ENCODE peak calls at places on chromosomes 1 and 21, in five cellular contexts. A is right atrium auricular region; G is thyroid gland; B is CD8-positive, alpha-beta T cell; N is left ventricle myocardium inferior. S is an unnamed sample.

GRCh38 chr1:223733898-223734852 is 21.8 kb downstream of the CAPN2 start:
- DNase-seq in N (no peak), A (no peak), B (no peak), G (peak), S (no peak)

GRCh38 chr1:71919812-71920509 is 362.4 kb downstream of the NEGR1 start:
- DNase-seq in N (no peak), B (no peak), G (no peak), A (no peak), S (no peak)

GRCh38 chr1:224357626-224358124 is 996 bp downstream of the CNIH4 start:
- DNase-seq in G (no peak), A (no peak), B (no peak), N (no peak), S (no peak)

GRCh38 chr1:154182342-154183044 is 9.4 kb downstream of the TPM3 start:
- DNase-seq in N (peak), G (peak), B (peak), A (peak), S (peak)

GRCh38 chr1:25599969-25600610 is 16.5 kb upstream of the MAN1C1 start:
- DNase-seq in A (no peak), B (no peak), G (no peak), N (no peak), S (no peak)

GRCh38 chr1:112508242-112509004 is at the start of gene WNT2B:
- DNase-seq in G (no peak), A (no peak), B (peak), N (no peak), S (no peak)

GRCh38 chr1:12078938-12079861 is 16.1 kb downstream of the TNFRSF8 start:
- DNase-seq in G (peak), B (no peak), N (no peak), A (no peak), S (peak)

GRCh38 chr1:20469406-20470076 is 16.5 kb downstream of the CAMK2N1 start:
- DNase-seq in G (no peak), A (no peak), N (no peak), B (no peak), S (no peak)

GRCh38 chr21:25885405-25885804 is 150.6 kb downstream of the GABPA start:
- DNase-seq in B (no peak), N (no peak), G (no peak), A (no peak), S (no peak)

GRCh38 chr1:46246548-46247432 is 773 bp upstream of the RAD54L start:
- DNase-seq in G (no peak), A (peak), B (peak), N (peak), S (no peak)

GRCh38 chr1:47934243-47934805 is 62.9 kb downstream of the TRABD2B start:
- DNase-seq in A (peak), B (no peak), G (peak), N (peak), S (no peak)

GRCh38 chr1:8256321-8256720 is 61.6 kb upstream of the SLC45A1 start:
- DNase-seq in B (no peak), N (no peak), A (no peak), G (no peak), S (no peak)

GRCh38 chr1:151790940-151791651 is 796 bp upstream of the TDRKH start:
- DNase-seq in N (no peak), G (peak), A (no peak), B (no peak), S (peak)

GRCh38 chr1:218611916-218612580 is 266.9 kb downstream of the TGFB2 start:
- DNase-seq in B (no peak), A (no peak), G (no peak), N (no peak), S (no peak)

GRCh38 chr1:162284206-162284955 is 92.3 kb downstream of the SPATA46 start:
- DNase-seq in B (no peak), G (peak), A (no peak), N (no peak), S (no peak)

GRCh38 chr1:112712701-112713128 is 2.4 kb downstream of the PPM1J start:
- DNase-seq in N (no peak), B (no peak), G (no peak), A (no peak), S (no peak)

GRCh38 chr1:225467193-225468020 is 39.6 kb upstream of the LBR start:
- DNase-seq in N (peak), A (peak), G (peak), B (peak), S (no peak)

GRCh38 chr21:29586696-29587095 is 288.0 kb downstream of the BACH1 start:
- DNase-seq in G (no peak), A (no peak), B (no peak), N (no peak), S (no peak)

GRCh38 chr1:2180297-2181245 is 14.0 kb downstream of the FAAP20 start:
- DNase-seq in N (no peak), G (no peak), A (no peak), B (no peak), S (no peak)

GRCh38 chr1:95451054-95451453 is 217.0 kb downstream of the RWDD3 start:
- DNase-seq in B (no peak), N (no peak), G (no peak), A (no peak), S (no peak)

GRCh38 chr1:208251015-208251414 is 6.8 kb upstream of the PLXNA2 start:
- DNase-seq in B (no peak), G (no peak), A (no peak), N (no peak), S (no peak)

GRCh38 chr1:208253177-208253576 is 9.0 kb upstream of the PLXNA2 start:
- DNase-seq in N (no peak), A (no peak), B (no peak), G (no peak), S (no peak)

GRCh38 chr1:208254376-208254775 is 10.2 kb upstream of the PLXNA2 start:
- DNase-seq in N (no peak), A (no peak), B (no peak), G (no peak), S (no peak)

GRCh38 chr1:208254862-208255261 is 10.7 kb upstream of the PLXNA2 start:
- DNase-seq in N (no peak), B (no peak), G (no peak), A (no peak), S (no peak)

GRCh38 chr1:208252126-208252853 is 8.1 kb upstream of the PLXNA2 start:
- DNase-seq in A (no peak), B (no peak), N (no peak), G (peak), S (no peak)
- TF ChIP-seq CTCF in A (no peak), B (no peak), N (peak), G (no peak), S (peak)

GRCh38 chr1:199460933-199461332 is 566.6 kb upstream of the NR5A2 start:
- DNase-seq in G (no peak), N (no peak), A (no peak), B (no peak), S (no peak)

GRCh38 chr1:199463521-199464127 is 563.9 kb upstream of the NR5A2 start:
- DNase-seq in B (no peak), G (no peak), N (no peak), A (no peak), S (peak)
- TF ChIP-seq CTCF in B (no peak), G (no peak), N (no peak), A (no peak), S (no peak)

GRCh38 chr21:36749935-36750578 is 51.1 kb downstream of the SIM2 start:
- DNase-seq in N (no peak), B (no peak), G (no peak), A (no peak), S (peak)

GRCh38 chr21:36750579-36750959 is 51.7 kb downstream of the SIM2 start:
- DNase-seq in B (no peak), G (no peak), N (no peak), A (no peak), S (no peak)

GRCh38 chr21:36747114-36747814 is 48.3 kb downstream of the SIM2 start:
- DNase-seq in G (no peak), B (no peak), A (no peak), N (peak), S (peak)

GRCh38 chr21:36745459-36745858 is 46.5 kb downstream of the SIM2 start:
- DNase-seq in B (no peak), N (no peak), A (no peak), G (no peak), S (no peak)

DNA sequence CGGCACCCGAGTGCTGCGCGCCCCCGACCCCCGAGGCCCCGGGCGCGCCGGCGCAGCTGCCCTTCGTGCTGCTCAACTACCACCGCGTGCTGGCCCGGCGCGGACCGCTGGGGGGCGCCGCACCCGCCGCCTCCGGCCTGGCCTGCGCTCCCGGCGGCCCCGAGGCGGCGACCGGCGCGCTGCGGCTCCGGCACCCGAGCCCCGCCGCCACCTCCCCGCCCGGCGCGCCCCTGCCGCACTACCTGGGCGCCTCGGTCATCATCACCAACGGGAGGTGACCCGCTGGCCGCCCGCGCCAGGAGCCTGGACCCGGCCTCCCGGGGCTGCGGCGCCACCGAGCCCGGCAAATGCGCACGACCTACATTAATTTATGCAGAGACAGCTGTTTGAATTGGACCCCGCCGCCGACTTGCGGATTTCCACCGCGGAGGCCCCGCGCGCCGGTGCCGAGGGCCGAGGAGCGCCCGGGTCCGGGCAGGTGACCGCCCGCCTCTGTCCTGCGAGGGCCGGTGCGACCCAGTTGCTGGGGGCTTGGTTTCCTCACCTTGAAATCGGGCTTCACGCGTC is 49.0 kb downstream of the SIM2 start:
- DNase-seq in A (no peak), B (no peak), N (peak), G (peak), S (peak)
- TF ChIP-seq CTCF in A (no peak), B (no peak), N (peak), G (no peak), S (no peak)

GRCh38 chr1:199956005-199956404 is 71.5 kb upstream of the NR5A2 start:
- DNase-seq in G (no peak), N (no peak), A (no peak), B (no peak), S (no peak)
- TF ChIP-seq CTCF in G (no peak), N (no peak), A (no peak), B (no peak), S (no peak)

GRCh38 chr1:155932085-155932484 is 2.1 kb downstream of the KHDC4 start:
- DNase-seq in A (no peak), G (no peak), N (no peak), B (no peak), S (no peak)

GRCh38 chr1:155932487-155932886 is 1.7 kb downstream of the KHDC4 start:
- DNase-seq in B (no peak), G (no peak), A (no peak), N (no peak), S (no peak)

GRCh38 chr1:155931332-155932038 is 2.7 kb downstream of the KHDC4 start:
- DNase-seq in B (no peak), A (no peak), N (no peak), G (no peak), S (no peak)

GRCh38 chr1:155925506-155925905 is 8.7 kb downstream of the KHDC4 start:
- DNase-seq in A (no peak), G (no peak), B (no peak), N (no peak), S (no peak)

DNA sequence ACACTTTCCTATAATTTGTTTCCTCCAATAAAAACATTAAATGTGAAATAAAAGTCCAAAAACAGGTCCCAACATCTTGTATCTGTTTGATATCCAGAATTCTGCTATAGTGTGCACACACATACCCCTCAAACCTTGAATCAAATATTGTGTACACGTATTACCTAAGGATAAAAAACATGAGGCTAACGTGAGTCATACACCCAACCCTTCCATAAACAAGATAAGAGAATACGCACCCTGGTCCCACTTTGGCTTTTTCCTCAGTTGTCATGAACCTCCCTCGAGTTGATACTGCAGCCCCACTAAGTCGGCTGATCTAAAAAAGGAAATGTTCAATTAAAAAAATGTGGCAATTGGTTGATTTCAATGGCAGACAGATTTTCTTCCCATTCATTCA is 5.2 kb downstream of the KHDC4 start:
- DNase-seq in G (no peak), A (no peak), N (no peak), B (no peak), S (no peak)
- TF ChIP-seq CTCF in G (no peak), A (no peak), N (no peak), B (no peak), S (no peak)